ENCODE peak calls at places on chromosomes 13 and 19, in ten cellular contexts. M is heart right ventricle, F is T-helper 9 cell, O is tibial artery, G is WTC11, U is GM18507, R is occipital lobe, L is HEK293T, A is Right ventricle myocardium superior, C is hypothalamus. Y is an unnamed sample.

GRCh38 chr19:47658431-47659383 is 49.8 kb downstream of the BICRA start:
- DNase-seq in M (no peak), F (no peak), O (no peak), G (no peak), U (no peak), R (peak; percentile 11), L (no peak), A (peak; percentile 22), C (no peak), Y (no peak)

GRCh38 chr13:74406439-74406838 is 272.2 kb upstream of the KLF12 start:
- DNase-seq in M (no peak), F (no peak), O (no peak), G (no peak), U (no peak), R (no peak), L (no peak), A (no peak), C (no peak), Y (no peak)

GRCh38 chr19:18208098-18208951 is 4.5 kb upstream of the RAB3A start:
- DNase-seq in M (peak; percentile 35), F (peak; percentile 54), O (no peak), G (peak; percentile 74), U (no peak), R (no peak), L (peak; percentile 53), A (no peak), C (no peak), Y (peak; percentile 75)

GRCh38 chr13:25689539-25689938 is 317.8 kb downstream of the ATP8A2 start:
- DNase-seq in M (no peak), F (no peak), O (no peak), G (no peak), U (no peak), R (no peak), L (no peak), A (no peak), C (no peak), Y (no peak)

GRCh38 chr19:46435009-46435408 is 6.3 kb upstream of the PNMA8C start:
- DNase-seq in M (no peak), F (no peak), O (no peak), G (no peak), U (no peak), R (peak; percentile 12), L (no peak), A (no peak), C (peak; percentile 75), Y (no peak)

GRCh38 chr13:101406787-101407186 is 9.5 kb downstream of the NALCN start:
- DNase-seq in M (no peak), F (no peak), O (no peak), G (no peak), U (no peak), R (no peak), L (no peak), A (no peak), C (no peak), Y (no peak)

GRCh38 chr19:29045708-29046107 is 167.2 kb downstream of the UQCRFS1 start:
- DNase-seq in M (no peak), F (no peak), O (no peak), G (no peak), U (no peak), R (no peak), L (no peak), A (no peak), C (no peak), Y (no peak)

GRCh38 chr19:55145241-55145640 is 3.8 kb downstream of the TNNT1 start:
- DNase-seq in M (no peak), F (no peak), O (no peak), G (no peak), U (no peak), R (no peak), L (no peak), A (no peak), C (no peak), Y (no peak)

GRCh38 chr13:83780201-83780600 is 102.1 kb downstream of the SLITRK1 start:
- DNase-seq in M (no peak), F (no peak), O (no peak), G (peak; percentile 22), U (no peak), R (no peak), L (peak; percentile 62), A (no peak), C (no peak), Y (no peak)

GRCh38 chr13:82447452-82448030 is 1434.7 kb downstream of the SLITRK1 start:
- DNase-seq in M (no peak), F (no peak), O (no peak), G (no peak), U (no peak), R (no peak), L (no peak), A (no peak), C (no peak), Y (no peak)

GRCh38 chr19:13804830-13805683 is 9.8 kb downstream of the ZSWIM4 start:
- DNase-seq in M (no peak), F (no peak), O (no peak), G (peak; percentile 79), U (no peak), R (no peak), L (no peak), A (peak; percentile 69), C (no peak), Y (no peak)

GRCh38 chr19:29308977-29309520 is 96.1 kb upstream of the UQCRFS1 start:
- DNase-seq in M (no peak), F (no peak), O (no peak), G (peak; percentile 68), U (no peak), R (no peak), L (no peak), A (no peak), C (no peak), Y (no peak)

GRCh38 chr13:84297246-84297645 is 415.0 kb upstream of the SLITRK1 start:
- DNase-seq in M (no peak), F (no peak), O (no peak), G (no peak), U (no peak), R (no peak), L (no peak), A (no peak), C (no peak), Y (no peak)

GRCh38 chr19:55247621-55248099 is 11.2 kb downstream of the PPP6R1 start:
- DNase-seq in M (peak; percentile 60), F (no peak), O (no peak), G (no peak), U (no peak), R (no peak), L (no peak), A (peak; percentile 70), C (no peak), Y (peak; percentile 82)

GRCh38 chr13:72823081-72823480 is 41.1 kb downstream of the PIBF1 start:
- DNase-seq in M (no peak), F (no peak), O (no peak), G (no peak), U (no peak), R (no peak), L (no peak), A (no peak), C (no peak), Y (no peak)

GRCh38 chr13:52371736-52372247 is 34.2 kb downstream of the THSD1 start:
- DNase-seq in M (no peak), F (no peak), O (no peak), G (no peak), U (no peak), R (no peak), L (no peak), A (no peak), C (no peak), Y (no peak)

GRCh38 chr19:35449347-35450043 is 1.4 kb downstream of the FFAR2 start:
- DNase-seq in M (no peak), F (no peak), O (no peak), G (no peak), U (no peak), R (no peak), L (no peak), A (no peak), C (no peak), Y (no peak)